ENCODE peak calls at places on chromosomes 2 and 18, in eight cellular contexts. One of them, this sample, is unnamed.

GRCh38 chr2:209960676-209961630 is 41.5 kb upstream of the RPE start:
- DNase-seq in COR-L47: peak
- DNase-seq in SK-N-DZ: peak
- DNase-seq in neuronal stem cell: peak
- DNase-seq in BE2C: peak
- DNase-seq in body of pancreas: peak
- DNase-seq in T-helper 2 cell: no peak
- DNase-seq in heart left ventricle: peak
- DNase-seq in this sample: peak

GRCh38 chr2:10987439-10987838 is 75.7 kb downstream of the KCNF1 start:
- DNase-seq in T-helper 2 cell: no peak
- DNase-seq in body of pancreas: no peak
- DNase-seq in SK-N-DZ: no peak
- DNase-seq in COR-L47: no peak
- DNase-seq in neuronal stem cell: no peak
- DNase-seq in BE2C: no peak
- DNase-seq in heart left ventricle: no peak
- DNase-seq in this sample: no peak

GRCh38 chr2:159133795-159134194 is 152.7 kb downstream of the WDSUB1 start:
- DNase-seq in BE2C: no peak
- DNase-seq in T-helper 2 cell: no peak
- DNase-seq in body of pancreas: no peak
- DNase-seq in neuronal stem cell: no peak
- DNase-seq in heart left ventricle: no peak
- DNase-seq in SK-N-DZ: no peak
- DNase-seq in COR-L47: no peak
- DNase-seq in this sample: no peak

GRCh38 chr18:70132999-70133398 is 72.5 kb downstream of the RTTN start:
- DNase-seq in SK-N-DZ: no peak
- DNase-seq in neuronal stem cell: no peak
- DNase-seq in heart left ventricle: no peak
- DNase-seq in body of pancreas: peak
- DNase-seq in COR-L47: no peak
- DNase-seq in T-helper 2 cell: no peak
- DNase-seq in BE2C: no peak
- DNase-seq in this sample: no peak

GRCh38 chr2:71640459-71640858 is 187.1 kb downstream of the DYSF start:
- DNase-seq in BE2C: no peak
- DNase-seq in SK-N-DZ: no peak
- DNase-seq in heart left ventricle: no peak
- DNase-seq in T-helper 2 cell: no peak
- DNase-seq in body of pancreas: no peak
- DNase-seq in COR-L47: no peak
- DNase-seq in neuronal stem cell: no peak
- DNase-seq in this sample: no peak

GRCh38 chr18:22639026-22639463 is 221.3 kb upstream of the CTAGE1 start:
- DNase-seq in neuronal stem cell: no peak
- DNase-seq in body of pancreas: no peak
- DNase-seq in heart left ventricle: no peak
- DNase-seq in SK-N-DZ: no peak
- DNase-seq in T-helper 2 cell: no peak
- DNase-seq in COR-L47: no peak
- DNase-seq in BE2C: no peak
- DNase-seq in this sample: no peak

GRCh38 chr18:30175061-30175574 is 867.4 kb downstream of the DSC3 start:
- DNase-seq in COR-L47: no peak
- DNase-seq in BE2C: no peak
- DNase-seq in heart left ventricle: no peak
- DNase-seq in body of pancreas: no peak
- DNase-seq in T-helper 2 cell: no peak
- DNase-seq in neuronal stem cell: no peak
- DNase-seq in SK-N-DZ: no peak
- DNase-seq in this sample: no peak

GRCh38 chr2:168293766-168294165 is 46.4 kb upstream of the STK39 start:
- DNase-seq in neuronal stem cell: no peak
- DNase-seq in COR-L47: no peak
- DNase-seq in heart left ventricle: no peak
- DNase-seq in T-helper 2 cell: no peak
- DNase-seq in SK-N-DZ: no peak
- DNase-seq in BE2C: no peak
- DNase-seq in body of pancreas: no peak
- DNase-seq in this sample: no peak

GRCh38 chr2:172280820-172281454 is 146.4 kb upstream of the ITGA6 start:
- DNase-seq in neuronal stem cell: no peak
- DNase-seq in heart left ventricle: peak
- DNase-seq in COR-L47: peak
- DNase-seq in BE2C: no peak
- DNase-seq in T-helper 2 cell: no peak
- DNase-seq in SK-N-DZ: no peak
- DNase-seq in body of pancreas: peak
- DNase-seq in this sample: no peak

GRCh38 chr2:28011322-28011737 is 120.8 kb downstream of the BABAM2 start:
- DNase-seq in SK-N-DZ: no peak
- DNase-seq in neuronal stem cell: no peak
- DNase-seq in body of pancreas: no peak
- DNase-seq in T-helper 2 cell: no peak
- DNase-seq in BE2C: no peak
- DNase-seq in COR-L47: no peak
- DNase-seq in heart left ventricle: no peak
- DNase-seq in this sample: no peak

GRCh38 chr2:16105664-16106281 is 165.4 kb downstream of the MYCN start:
- DNase-seq in SK-N-DZ: no peak
- DNase-seq in body of pancreas: no peak
- DNase-seq in COR-L47: no peak
- DNase-seq in T-helper 2 cell: no peak
- DNase-seq in heart left ventricle: no peak
- DNase-seq in BE2C: no peak
- DNase-seq in neuronal stem cell: no peak
- DNase-seq in this sample: no peak

GRCh38 chr2:42252464-42252863 is 83.3 kb downstream of the EML4 start:
- DNase-seq in body of pancreas: no peak
- DNase-seq in neuronal stem cell: no peak
- DNase-seq in SK-N-DZ: no peak
- DNase-seq in T-helper 2 cell: no peak
- DNase-seq in BE2C: no peak
- DNase-seq in heart left ventricle: no peak
- DNase-seq in COR-L47: no peak
- DNase-seq in this sample: no peak

GRCh38 chr18:26003391-26003790 is 87.0 kb downstream of the SS18 start:
- DNase-seq in body of pancreas: peak
- DNase-seq in BE2C: peak
- DNase-seq in COR-L47: no peak
- DNase-seq in neuronal stem cell: no peak
- DNase-seq in heart left ventricle: no peak
- DNase-seq in T-helper 2 cell: no peak
- DNase-seq in SK-N-DZ: no peak
- DNase-seq in this sample: no peak

GRCh38 chr2:189024861-189025618 is 50.9 kb downstream of the COL3A1 start:
- DNase-seq in T-helper 2 cell: no peak
- DNase-seq in BE2C: peak
- DNase-seq in heart left ventricle: no peak
- DNase-seq in body of pancreas: no peak
- DNase-seq in COR-L47: no peak
- DNase-seq in SK-N-DZ: no peak
- DNase-seq in neuronal stem cell: no peak
- DNase-seq in this sample: no peak

GRCh38 chr2:237876056-237876439 is 16.6 kb downstream of the RAMP1 start:
- DNase-seq in body of pancreas: no peak
- DNase-seq in BE2C: no peak
- DNase-seq in SK-N-DZ: no peak
- DNase-seq in COR-L47: no peak
- DNase-seq in neuronal stem cell: no peak
- DNase-seq in T-helper 2 cell: no peak
- DNase-seq in heart left ventricle: no peak
- DNase-seq in this sample: no peak

GRCh38 chr2:212288308-212288707 is 250.3 kb downstream of the ERBB4 start:
- DNase-seq in BE2C: no peak
- DNase-seq in T-helper 2 cell: no peak
- DNase-seq in heart left ventricle: no peak
- DNase-seq in COR-L47: no peak
- DNase-seq in SK-N-DZ: no peak
- DNase-seq in neuronal stem cell: no peak
- DNase-seq in body of pancreas: no peak
- DNase-seq in this sample: no peak

GRCh38 chr2:102337012-102337411 is 18.6 kb upstream of the IL18R1 start:
- DNase-seq in T-helper 2 cell: no peak
- DNase-seq in heart left ventricle: no peak
- DNase-seq in BE2C: no peak
- DNase-seq in SK-N-DZ: no peak
- DNase-seq in neuronal stem cell: no peak
- DNase-seq in body of pancreas: no peak
- DNase-seq in COR-L47: no peak
- DNase-seq in this sample: no peak